ENCODE peak calls at places on chromosome X, in four cellular contexts. One of them, this sample, is unnamed.

GRCh38 chrX:19715711-19716638 is 171.4 kb downstream of the SH3KBP1 start:
- DNase-seq in activated T-cell treated with anti-CD3 and anti-CD28 coated beads for 4 hours: no peak
- DNase-seq in T-helper 17 cell: no peak
- DNase-seq in LHCN-M2: no peak
- DNase-seq in this sample: no peak

GRCh38 chrX:48794993-48795501 is 6.8 kb upstream of the HDAC6 start:
- DNase-seq in activated T-cell treated with anti-CD3 and anti-CD28 coated beads for 4 hours: no peak
- DNase-seq in T-helper 17 cell: no peak
- DNase-seq in LHCN-M2: peak
- DNase-seq in this sample: peak

GRCh38 chrX:37060999-37061398 is 52.8 kb downstream of the FAM47C start:
- DNase-seq in activated T-cell treated with anti-CD3 and anti-CD28 coated beads for 4 hours: no peak
- DNase-seq in T-helper 17 cell: no peak
- DNase-seq in LHCN-M2: peak
- DNase-seq in this sample: peak

GRCh38 chrX:24398766-24399165 is 38.3 kb downstream of the SUPT20HL1 start:
- DNase-seq in activated T-cell treated with anti-CD3 and anti-CD28 coated beads for 4 hours: no peak
- DNase-seq in T-helper 17 cell: no peak
- DNase-seq in LHCN-M2: peak
- DNase-seq in this sample: peak

GRCh38 chrX:129115104-129115503 is 408.2 kb downstream of the SMARCA1 start:
- DNase-seq in activated T-cell treated with anti-CD3 and anti-CD28 coated beads for 4 hours: no peak
- DNase-seq in T-helper 17 cell: no peak
- DNase-seq in LHCN-M2: no peak
- DNase-seq in this sample: no peak

GRCh38 chrX:150582338-150582948 is 14.0 kb downstream of the MTM1 start:
- DNase-seq in activated T-cell treated with anti-CD3 and anti-CD28 coated beads for 4 hours: no peak
- DNase-seq in T-helper 17 cell: no peak
- DNase-seq in LHCN-M2: no peak
- DNase-seq in this sample: peak

GRCh38 chrX:153336988-153337387 is 3.0 kb downstream of the ZNF275 start:
- DNase-seq in activated T-cell treated with anti-CD3 and anti-CD28 coated beads for 4 hours: no peak
- DNase-seq in T-helper 17 cell: no peak
- DNase-seq in LHCN-M2: no peak
- DNase-seq in this sample: no peak

GRCh38 chrX:99857455-99857854 is 552.6 kb downstream of the PCDH19 start:
- DNase-seq in activated T-cell treated with anti-CD3 and anti-CD28 coated beads for 4 hours: no peak
- DNase-seq in T-helper 17 cell: no peak
- DNase-seq in LHCN-M2: no peak
- DNase-seq in this sample: no peak

GRCh38 chrX:131067216-131067615 is 9.1 kb downstream of the ARHGAP36 start:
- DNase-seq in activated T-cell treated with anti-CD3 and anti-CD28 coated beads for 4 hours: no peak
- DNase-seq in T-helper 17 cell: no peak
- DNase-seq in LHCN-M2: no peak
- DNase-seq in this sample: no peak

GRCh38 chrX:93580634-93581033 is 92.7 kb downstream of the NAP1L3 start:
- DNase-seq in activated T-cell treated with anti-CD3 and anti-CD28 coated beads for 4 hours: no peak
- DNase-seq in T-helper 17 cell: no peak
- DNase-seq in LHCN-M2: no peak
- DNase-seq in this sample: no peak

GRCh38 chrX:151359931-151360871 is 36.8 kb upstream of the VMA21 start:
- DNase-seq in activated T-cell treated with anti-CD3 and anti-CD28 coated beads for 4 hours: peak
- DNase-seq in T-helper 17 cell: peak
- DNase-seq in LHCN-M2: peak
- DNase-seq in this sample: peak

GRCh38 chrX:41180194-41180902 is 95.1 kb downstream of the USP9X start:
- DNase-seq in activated T-cell treated with anti-CD3 and anti-CD28 coated beads for 4 hours: peak
- DNase-seq in T-helper 17 cell: peak
- DNase-seq in LHCN-M2: peak
- DNase-seq in this sample: peak

GRCh38 chrX:17627026-17627425 is 110.3 kb upstream of the SCML1 start:
- DNase-seq in activated T-cell treated with anti-CD3 and anti-CD28 coated beads for 4 hours: no peak
- DNase-seq in T-helper 17 cell: no peak
- DNase-seq in LHCN-M2: no peak
- DNase-seq in this sample: no peak

GRCh38 chrX:54785901-54786300 is 12.2 kb downstream of the ITIH6 start:
- DNase-seq in activated T-cell treated with anti-CD3 and anti-CD28 coated beads for 4 hours: no peak
- DNase-seq in T-helper 17 cell: no peak
- DNase-seq in LHCN-M2: peak
- DNase-seq in this sample: peak

GRCh38 chrX:137424679-137425078 is 141.2 kb upstream of the ZIC3 start:
- DNase-seq in activated T-cell treated with anti-CD3 and anti-CD28 coated beads for 4 hours: no peak
- DNase-seq in T-helper 17 cell: no peak
- DNase-seq in LHCN-M2: no peak
- DNase-seq in this sample: no peak

GRCh38 chrX:84064164-84064563 is 123.8 kb downstream of the RPS6KA6 start:
- DNase-seq in activated T-cell treated with anti-CD3 and anti-CD28 coated beads for 4 hours: no peak
- DNase-seq in T-helper 17 cell: no peak
- DNase-seq in LHCN-M2: peak
- DNase-seq in this sample: no peak

This sample was measured in myocyte.